ENCODE peak calls at places on chromosomes 7 and 10, in six cellular contexts. H, J, C, D, A and G are unnamed samples. For H3K4me1, the result is how much of the 10 kb centered on the place peaks cover.

GRCh38 chr10:67222929-67223328 is 297.1 kb downstream of the LRRTM3 start:
- ATAC-seq in A (no peak), C (no peak), J (no peak), H (no peak), D (no peak), G (no peak)

GRCh38 chr7:2864999-2865670 is 21.0 kb upstream of the GNA12 start:
- ATAC-seq in J (peak), C (peak), D (peak), H (peak), A (peak), G (no peak)

GRCh38 chr10:125727436-125727835 is 7.9 kb downstream of the EDRF1 start:
- ATAC-seq in D (no peak), H (no peak), C (no peak), J (no peak), A (no peak), G (no peak)

GRCh38 chr10:127908106-127908957 is 1.4 kb downstream of the PTPRE start:
- ATAC-seq in C (no peak), J (no peak), A (peak), H (no peak), D (no peak), G (no peak)

GRCh38 chr10:4776234-4776638 is 49.8 kb upstream of the AKR1E2 start:
- ATAC-seq in D (peak), C (no peak), J (no peak), H (no peak), A (no peak), G (no peak)

GRCh38 chr10:120556164-120556532 is 99.1 kb downstream of the PLPP4 start:
- ATAC-seq in A (no peak), C (no peak), D (no peak), H (no peak), J (no peak), G (no peak)

GRCh38 chr10:6995339-6995738 is 415.3 kb upstream of the PRKCQ start:
- ATAC-seq in J (no peak), C (no peak), D (no peak), H (no peak), A (no peak), G (no peak)

GRCh38 chr7:28999421-28999820 is 41.3 kb upstream of the TRIL start:
- ATAC-seq in J (no peak), D (no peak), C (no peak), H (no peak), A (no peak), G (no peak)

GRCh38 chr7:130020434-130020833 is 30.7 kb downstream of the ZC3HC1 start:
- ATAC-seq in A (no peak), C (no peak), D (no peak), H (no peak), J (no peak), G (no peak)

GRCh38 chr7:95493247-95493646 is 7.5 kb downstream of the ASB4 start:
- ATAC-seq in C (no peak), H (no peak), J (no peak), D (no peak), A (no peak), G (no peak)

GRCh38 chr10:33215154-33215553 is 119.3 kb downstream of the NRP1 start:
- ATAC-seq in H (no peak), C (no peak), A (no peak), D (no peak), J (no peak), G (no peak)

DNA sequence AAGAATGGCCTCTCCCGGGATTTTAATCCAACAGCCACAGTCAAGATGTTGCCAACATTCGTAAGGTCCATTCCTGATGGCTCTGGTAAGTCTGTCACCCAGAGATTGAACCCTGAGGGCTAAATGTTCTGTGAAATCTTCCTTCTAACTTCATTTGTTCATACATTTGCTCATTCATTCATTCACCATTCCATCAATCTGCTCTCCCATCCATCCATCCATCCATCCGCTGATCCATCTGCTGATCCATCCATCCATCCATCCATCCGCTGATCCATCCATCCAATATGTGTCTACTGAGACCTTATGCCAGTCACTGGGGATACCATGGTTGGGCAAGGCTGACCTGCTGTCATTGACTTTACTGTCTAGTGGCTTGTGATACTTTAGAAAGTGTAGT is 65.6 kb downstream of the HK1 start:
- ATAC-seq in A (no peak), C (no peak), H (no peak), J (no peak), D (no peak), G (no peak)
- H3K4me1 ChIP-seq in A (half or more), C (under half), H (under half), J (under half), D (under half), G (under half)

GRCh38 chr7:131898418-131898817 is 342.0 kb upstream of the PODXL start:
- ATAC-seq in C (no peak), H (no peak), A (no peak), D (no peak), J (no peak), G (no peak)
- TF ChIP-seq EP300 in C (no peak), H (no peak), A (no peak), D (no peak), J (no peak), G (no peak)

GRCh38 chr7:87507446-87507845 is 32.0 kb upstream of the ABCB4 start:
- ATAC-seq in A (no peak), C (peak), D (no peak), H (no peak), J (peak), G (no peak)
- H3K4me1 ChIP-seq in A (under half), C (under half), D (under half), H (under half), J (under half), G (under half)

GRCh38 chr7:75905785-75906604 is 9.0 kb upstream of the POR start:
- ATAC-seq in A (peak), J (peak), H (peak), D (peak), C (peak), G (peak)
- TF ChIP-seq EP300 in A (no peak), J (peak), H (no peak), D (no peak), C (no peak), G (no peak)

GRCh38 chr10:95411635-95412034 is 120.8 kb upstream of the PDLIM1 start:
- ATAC-seq in H (no peak), D (no peak), A (no peak), J (no peak), C (no peak), G (no peak)
- H3K4me1 ChIP-seq in H (under half), D (under half), A (under half), J (under half), C (under half), G (under half)

GRCh38 chr10:8116926-8117493 is 62.5 kb downstream of the GATA3 start:
- ATAC-seq in H (no peak), A (no peak), C (no peak), J (no peak), D (no peak), G (no peak)
- TF ChIP-seq EP300 in H (no peak), A (no peak), C (no peak), J (no peak), D (no peak), G (no peak)

GRCh38 chr10:87920538-87920937 is 57.1 kb downstream of the PTEN start:
- ATAC-seq in A (no peak), D (no peak), C (no peak), H (no peak), J (no peak), G (no peak)
- H3K4me1 ChIP-seq in A (under half), D (under half), C (under half), H (under half), J (under half), G (under half)

GRCh38 chr7:36747969-36748574 is 23.8 kb upstream of the AOAH start:
- ATAC-seq in D (peak), A (no peak), J (no peak), C (no peak), H (no peak), G (no peak)

GRCh38 chr7:36746347-36746746 is 22.1 kb upstream of the AOAH start:
- ATAC-seq in A (peak), J (peak), D (no peak), H (peak), C (no peak), G (no peak)

GRCh38 chr7:36747251-36747968 is 23.1 kb upstream of the AOAH start:
- ATAC-seq in A (no peak), J (peak), D (peak), C (no peak), H (peak), G (no peak)

GRCh38 chr7:36739351-36739750 is 15.1 kb upstream of the AOAH start:
- ATAC-seq in H (no peak), A (no peak), C (no peak), D (no peak), J (no peak), G (no peak)

GRCh38 chr7:36742911-36743775 is 18.8 kb upstream of the AOAH start:
- ATAC-seq in D (peak), C (no peak), J (no peak), A (no peak), H (no peak), G (peak)
- TF ChIP-seq EP300 in D (no peak), C (no peak), J (no peak), A (no peak), H (no peak), G (no peak)